ENCODE peak calls at places on chromosomes 6 and 20, in ten cellular contexts. W is NCI-H1105 treated with DMSO at 0.1 percent for 48 hours, J is Calu3, G is HT1080, C is GM03348, N is NCI-H146, U is EH, F is nephron progenitor cell, I is IMR-90, E is heart left ventricle. X is an unnamed sample.

GRCh38 chr20:50624351-50625016 is 66.9 kb downstream of the RIPOR3 start:
- DNase-seq in G (no peak), F (no peak), C (no peak), N (peak; percentile 96), J (peak; percentile 92), U (no peak), I (no peak), E (no peak), W (peak; percentile 86), X (peak; percentile 18)

GRCh38 chr6:113585246-113585645 is 271.9 kb upstream of the MARCKS start:
- DNase-seq in J (no peak), W (no peak), N (no peak), G (no peak), I (no peak), C (no peak), E (no peak), U (no peak), F (no peak), X (no peak)

GRCh38 chr6:95581073-95581472 is 3.7 kb downstream of the MANEA start:
- DNase-seq in N (peak; percentile 3), W (no peak), E (no peak), C (no peak), G (no peak), U (peak; percentile 48), I (peak; percentile 51), J (no peak), F (no peak), X (no peak)

GRCh38 chr6:85580878-85581267 is 12.8 kb downstream of the SNX14 start:
- DNase-seq in G (peak; percentile 81), U (peak; percentile 62), E (peak; percentile 68), C (no peak), J (peak; percentile 24), N (no peak), I (peak; percentile 78), F (no peak), W (no peak), X (no peak)

GRCh38 chr20:24543741-24544140 is 74.3 kb downstream of the SYNDIG1 start:
- DNase-seq in C (no peak), J (no peak), I (no peak), U (no peak), F (no peak), W (no peak), N (no peak), E (no peak), G (no peak), X (no peak)

GRCh38 chr6:144528605-144529425 is 243.7 kb downstream of the UTRN start:
- DNase-seq in I (peak; percentile 28), W (no peak), U (peak; percentile 41), F (peak; percentile 16), E (no peak), G (peak; percentile 68), N (peak; percentile 33), C (peak; percentile 6), J (no peak), X (no peak)

GRCh38 chr6:54194067-54194466 is 82.8 kb downstream of the MLIP start:
- DNase-seq in J (no peak), W (no peak), E (no peak), I (peak; percentile 58), N (no peak), C (peak; percentile 50), F (no peak), G (peak; percentile 62), U (peak; percentile 35), X (no peak)

GRCh38 chr6:160978141-160978926 is 13.2 kb upstream of the MAP3K4 start:
- DNase-seq in U (peak; percentile 77), F (no peak), J (no peak), E (no peak), W (no peak), N (no peak), G (peak; percentile 5), I (peak; percentile 68), C (peak; percentile 63), X (no peak)

GRCh38 chr20:7694940-7695567 is 245.2 kb downstream of the HAO1 start:
- DNase-seq in E (no peak), U (no peak), C (no peak), N (no peak), G (no peak), W (no peak), I (no peak), F (no peak), J (no peak), X (no peak)

GRCh38 chr6:161135695-161136591 is 137.9 kb downstream of the AGPAT4 start:
- DNase-seq in J (no peak), N (no peak), U (no peak), C (no peak), I (no peak), W (no peak), E (no peak), G (no peak), F (no peak), X (no peak)

X was measured in NCI-H526 treated with DMSO at 0.1 percent for 48 hours.